ENCODE peak calls at places on chromosomes 16 and 17, in six cellular contexts. G is stimulated activated CD4-positive, alpha-beta T cell treated with anti-CD3 and anti-CD28 coated beads, Interleukin-15, amount 100 ng/mL, for 48 hours; L is H54; A is psoas muscle; T is AG09309; J is A549. U is an unnamed sample.

GRCh38 chr17:8402921-8403536 is 5.4 kb upstream of the RNF222 start:
- DNase-seq in A (no peak), T (no peak), G (no peak), J (no peak), L (no peak), U (no peak)

GRCh38 chr16:2237552-2238395 is 1.5 kb downstream of the DNASE1L2 start:
- DNase-seq in G (no peak), A (no peak), T (no peak), J (no peak), L (no peak), U (no peak)

GRCh38 chr16:67594956-67595355 is 32.6 kb downstream of the CTCF start:
- DNase-seq in L (no peak), J (no peak), T (no peak), G (peak), A (no peak), U (no peak)

GRCh38 chr16:81473561-81473960 is 29.0 kb downstream of the CMIP start:
- DNase-seq in A (no peak), L (no peak), G (no peak), T (no peak), J (no peak), U (no peak)

GRCh38 chr17:80780381-80781187 is 211.1 kb upstream of the CHMP6 start:
- DNase-seq in T (no peak), J (no peak), L (no peak), A (no peak), G (peak), U (no peak)

GRCh38 chr17:16989953-16990860 is 18.3 kb upstream of the TNFRSF13B start:
- DNase-seq in J (no peak), G (no peak), L (no peak), A (no peak), T (no peak), U (no peak)

GRCh38 chr16:49833055-49833454 is 22.9 kb downstream of the ZNF423 start:
- DNase-seq in L (no peak), J (no peak), T (no peak), G (no peak), A (peak), U (no peak)

GRCh38 chr16:19227643-19228042 is 57.9 kb upstream of the CLEC19A start:
- DNase-seq in L (no peak), T (no peak), G (no peak), J (no peak), A (no peak), U (no peak)

GRCh38 chr16:27254262-27254811 is 14.2 kb downstream of the NSMCE1 start:
- DNase-seq in A (no peak), T (no peak), L (no peak), J (no peak), G (no peak), U (no peak)

GRCh38 chr17:48681609-48682008 is 40.7 kb downstream of the PRAC1 start:
- DNase-seq in T (no peak), L (no peak), A (no peak), G (no peak), J (no peak), U (no peak)

GRCh38 chr17:35088647-35088910 is 25.1 kb upstream of the RFFL start:
- DNase-seq in A (no peak), L (no peak), T (no peak), G (no peak), J (no peak), U (no peak)

GRCh38 chr17:62085511-62086408 is 20.7 kb upstream of the MED13 start:
- DNase-seq in G (no peak), J (no peak), L (no peak), T (no peak), A (no peak), U (no peak)

GRCh38 chr16:58088116-58088515 is 41.1 kb downstream of the CFAP20 start:
- DNase-seq in G (no peak), L (no peak), A (no peak), T (no peak), J (no peak), U (no peak)

GRCh38 chr17:41967141-41967920 is 736 bp downstream of the CNP start:
- DNase-seq in G (peak), T (no peak), J (no peak), A (no peak), L (no peak), U (peak)

GRCh38 chr16:20326336-20326735 is 977 bp downstream of the GP2 start:
- DNase-seq in T (no peak), J (no peak), G (no peak), A (no peak), L (no peak), U (no peak)

GRCh38 chr16:29926675-29927522 is 873 bp upstream of the KCTD13 start:
- DNase-seq in T (no peak), J (peak), A (no peak), L (no peak), G (no peak), U (no peak)

GRCh38 chr16:87298857-87299465 is 18.2 kb downstream of the C16orf95 start:
- DNase-seq in A (no peak), L (no peak), G (no peak), J (no peak), T (no peak), U (no peak)

GRCh38 chr17:77677637-77678036 is 280.9 kb upstream of the TNRC6C start:
- DNase-seq in L (no peak), T (no peak), G (no peak), J (no peak), A (no peak), U (no peak)

GRCh38 chr17:76088868-76089576 is 10.0 kb downstream of the ZACN start:
- DNase-seq in A (no peak), T (no peak), G (no peak), L (no peak), J (no peak), U (no peak)

GRCh38 chr16:89970011-89970410 is 21.5 kb downstream of the DEF8 start:
- DNase-seq in G (no peak), A (no peak), J (no peak), L (no peak), T (no peak), U (no peak)

GRCh38 chr16:89035013-89035697 is 58.1 kb upstream of the CBFA2T3 start:
- DNase-seq in A (no peak), J (no peak), T (no peak), L (no peak), G (no peak), U (no peak)

GRCh38 chr16:20803561-20804214 is 2.6 kb downstream of the ERI2 start:
- DNase-seq in J (no peak), A (no peak), L (no peak), T (no peak), G (no peak), U (no peak)

GRCh38 chr16:17770104-17770503 is 299.3 kb upstream of the XYLT1 start:
- DNase-seq in G (no peak), L (no peak), T (no peak), J (no peak), A (no peak), U (no peak)

GRCh38 chr17:77772461-77772897 is 186.0 kb upstream of the TNRC6C start:
- DNase-seq in A (peak), J (peak), T (no peak), G (peak), L (no peak), U (peak)

GRCh38 chr17:79028496-79029326 is 4.7 kb downstream of the C1QTNF1 start:
- DNase-seq in J (no peak), G (no peak), T (no peak), L (no peak), A (no peak), U (no peak)

GRCh38 chr17:67863624-67864247 is 38.4 kb downstream of the BPTF start:
- DNase-seq in T (no peak), G (no peak), A (no peak), J (no peak), L (no peak), U (no peak)

GRCh38 chr17:19753049-19753444 is 4.9 kb upstream of the ALDH3A1 start:
- DNase-seq in G (no peak), J (peak), L (peak), A (peak), T (peak), U (no peak)

GRCh38 chr16:84924339-84925091 is 86.8 kb downstream of the ZDHHC7 start:
- DNase-seq in T (no peak), A (peak), L (no peak), J (no peak), G (no peak), U (no peak)

GRCh38 chr16:85523602-85524364 is 89.3 kb upstream of the GSE1 start:
- DNase-seq in J (no peak), A (no peak), T (no peak), G (no peak), L (peak), U (peak)

GRCh38 chr16:86384263-86384649 is 126.1 kb upstream of the FOXF1 start:
- DNase-seq in T (no peak), J (no peak), A (no peak), L (no peak), G (no peak), U (no peak)

GRCh38 chr17:47197821-47198220 is 8.7 kb upstream of the CDC27 start:
- DNase-seq in A (no peak), L (no peak), T (no peak), J (no peak), G (no peak), U (no peak)

GRCh38 chr17:51487947-51488346 is 227.6 kb downstream of the UTP18 start:
- DNase-seq in A (no peak), J (no peak), T (no peak), L (peak), G (peak), U (no peak)

GRCh38 chr17:68749742-68750562 is 148.8 kb upstream of the FAM20A start:
- DNase-seq in A (no peak), T (no peak), L (no peak), G (no peak), J (no peak), U (no peak)

GRCh38 chr17:61754124-61754523 is 109.2 kb downstream of the BRIP1 start:
- DNase-seq in G (no peak), A (no peak), T (no peak), L (no peak), J (no peak), U (no peak)

GRCh38 chr16:75007443-75007842 is 8.6 kb downstream of the ZNRF1 start:
- DNase-seq in J (no peak), G (no peak), A (no peak), T (no peak), L (no peak), U (no peak)

GRCh38 chr16:51919736-51920135 is 627.2 kb downstream of the TOX3 start:
- DNase-seq in A (no peak), L (no peak), T (no peak), J (no peak), G (no peak), U (no peak)

GRCh38 chr16:82263456-82264159 is 93.6 kb upstream of the MPHOSPH6 start:
- DNase-seq in J (peak), G (peak), A (peak), T (peak), L (peak), U (peak)

GRCh38 chr16:10777356-10777755 is 33.7 kb downstream of the NUBP1 start:
- DNase-seq in G (no peak), A (no peak), L (no peak), T (no peak), J (no peak), U (no peak)

GRCh38 chr16:90057738-90058173 is 19.4 kb downstream of the PRDM7 start:
- DNase-seq in G (peak), A (no peak), L (no peak), T (no peak), J (no peak), U (no peak)

U was measured in HuH-7.5.